ENCODE peak calls at places on chromosomes 12 and 14, in six cellular contexts. One of them, this sample, is unnamed.
A peak's percentile ranks its signal among the peaks of the same experiment; 100 is the strongest.

GRCh38 chr14:101503431-101504095 is 57.7 kb upstream of the DIO3 start:
- DNase-seq in H54: no peak
- DNase-seq in adipocyte: no peak
- DNase-seq in AG08395: no peak
- DNase-seq in nephron progenitor cell: no peak
- DNase-seq in CD8-positive, alpha-beta T cell: no peak
- DNase-seq in this sample: no peak

GRCh38 chr14:87944987-87945604 is 47.9 kb downstream of the GALC start:
- DNase-seq in H54: no peak
- DNase-seq in adipocyte: peak; percentile 81
- DNase-seq in AG08395: peak; percentile 26
- DNase-seq in nephron progenitor cell: no peak
- DNase-seq in CD8-positive, alpha-beta T cell: no peak
- DNase-seq in this sample: peak; percentile 41

GRCh38 chr12:89521348-89522238 is 3.0 kb downstream of the GALNT4 start:
- DNase-seq in H54: no peak
- DNase-seq in adipocyte: no peak
- DNase-seq in AG08395: no peak
- DNase-seq in nephron progenitor cell: no peak
- DNase-seq in CD8-positive, alpha-beta T cell: no peak
- DNase-seq in this sample: no peak

GRCh38 chr14:99534333-99534732 is 53.1 kb downstream of the CCNK start:
- DNase-seq in H54: no peak
- DNase-seq in adipocyte: no peak
- DNase-seq in AG08395: no peak
- DNase-seq in nephron progenitor cell: no peak
- DNase-seq in CD8-positive, alpha-beta T cell: no peak
- DNase-seq in this sample: no peak

GRCh38 chr12:12441891-12442461 is 85.1 kb downstream of the BORCS5 start:
- DNase-seq in H54: no peak
- DNase-seq in adipocyte: no peak
- DNase-seq in AG08395: no peak
- DNase-seq in nephron progenitor cell: no peak
- DNase-seq in CD8-positive, alpha-beta T cell: peak; percentile 67
- DNase-seq in this sample: no peak

GRCh38 chr12:915090-915489 is 34.4 kb downstream of the RAD52 start:
- DNase-seq in H54: no peak
- DNase-seq in adipocyte: no peak
- DNase-seq in AG08395: no peak
- DNase-seq in nephron progenitor cell: no peak
- DNase-seq in CD8-positive, alpha-beta T cell: no peak
- DNase-seq in this sample: no peak

GRCh38 chr12:8461426-8461825 is 5.7 kb downstream of the CLEC6A start:
- DNase-seq in H54: no peak
- DNase-seq in adipocyte: no peak
- DNase-seq in AG08395: no peak
- DNase-seq in nephron progenitor cell: no peak
- DNase-seq in CD8-positive, alpha-beta T cell: no peak
- DNase-seq in this sample: no peak

GRCh38 chr14:61282746-61283145 is 1.6 kb upstream of the TMEM30B start:
- DNase-seq in H54: no peak
- DNase-seq in adipocyte: no peak
- DNase-seq in AG08395: no peak
- DNase-seq in nephron progenitor cell: no peak
- DNase-seq in CD8-positive, alpha-beta T cell: no peak
- DNase-seq in this sample: no peak

GRCh38 chr12:48005750-48006021 is 1.4 kb upstream of the COL2A1 start:
- DNase-seq in H54: no peak
- DNase-seq in adipocyte: no peak
- DNase-seq in AG08395: no peak
- DNase-seq in nephron progenitor cell: no peak
- DNase-seq in CD8-positive, alpha-beta T cell: no peak
- DNase-seq in this sample: no peak

GRCh38 chr12:16019131-16019530 is 108.0 kb downstream of the DERA start:
- DNase-seq in H54: no peak
- DNase-seq in adipocyte: no peak
- DNase-seq in AG08395: no peak
- DNase-seq in nephron progenitor cell: no peak
- DNase-seq in CD8-positive, alpha-beta T cell: no peak
- DNase-seq in this sample: no peak

GRCh38 chr12:44833561-44833960 is 42.6 kb downstream of the NELL2 start:
- DNase-seq in H54: no peak
- DNase-seq in adipocyte: no peak
- DNase-seq in AG08395: no peak
- DNase-seq in nephron progenitor cell: no peak
- DNase-seq in CD8-positive, alpha-beta T cell: no peak
- DNase-seq in this sample: no peak

GRCh38 chr14:103008126-103008525 is 49.2 kb downstream of the CDC42BPB start:
- DNase-seq in H54: no peak
- DNase-seq in adipocyte: no peak
- DNase-seq in AG08395: no peak
- DNase-seq in nephron progenitor cell: no peak
- DNase-seq in CD8-positive, alpha-beta T cell: no peak
- DNase-seq in this sample: no peak

GRCh38 chr12:95548056-95548538 is 3.2 kb downstream of the USP44 start:
- DNase-seq in H54: no peak
- DNase-seq in adipocyte: peak; percentile 18
- DNase-seq in AG08395: peak; percentile 10
- DNase-seq in nephron progenitor cell: no peak
- DNase-seq in CD8-positive, alpha-beta T cell: peak; percentile 27
- DNase-seq in this sample: no peak

GRCh38 chr14:91869556-91869955 is 2.2 kb upstream of the TC2N start:
- DNase-seq in H54: no peak
- DNase-seq in adipocyte: no peak
- DNase-seq in AG08395: no peak
- DNase-seq in nephron progenitor cell: no peak
- DNase-seq in CD8-positive, alpha-beta T cell: peak; percentile 20
- DNase-seq in this sample: no peak

GRCh38 chr14:65164068-65164824 is 61.9 kb upstream of the MAX start:
- DNase-seq in H54: peak; percentile 34
- DNase-seq in adipocyte: peak; percentile 83
- DNase-seq in AG08395: peak; percentile 57
- DNase-seq in nephron progenitor cell: peak; percentile 40
- DNase-seq in CD8-positive, alpha-beta T cell: peak; percentile 44
- DNase-seq in this sample: peak; percentile 29

GRCh38 chr12:27844427-27845090 is 64.5 kb upstream of the MANSC4 start:
- DNase-seq in H54: no peak
- DNase-seq in adipocyte: peak; percentile 41
- DNase-seq in AG08395: no peak
- DNase-seq in nephron progenitor cell: no peak
- DNase-seq in CD8-positive, alpha-beta T cell: no peak
- DNase-seq in this sample: no peak

GRCh38 chr12:9049520-9050133 is 60.3 kb downstream of the KLRG1 start:
- DNase-seq in H54: peak; percentile 15
- DNase-seq in adipocyte: peak; percentile 86
- DNase-seq in AG08395: peak; percentile 31
- DNase-seq in nephron progenitor cell: peak; percentile 15
- DNase-seq in CD8-positive, alpha-beta T cell: peak; percentile 42
- DNase-seq in this sample: peak; percentile 16

GRCh38 chr12:7142057-7142644 is 12.0 kb downstream of the CLSTN3 start:
- DNase-seq in H54: peak; percentile 59
- DNase-seq in adipocyte: peak; percentile 71
- DNase-seq in AG08395: peak; percentile 81
- DNase-seq in nephron progenitor cell: peak; percentile 65
- DNase-seq in CD8-positive, alpha-beta T cell: peak; percentile 58
- DNase-seq in this sample: peak; percentile 6